ENCODE peak calls at places on chromosomes 2 and 18, in four cellular contexts. W is SIG-M5, I is left ventricle myocardium inferior, S is ACHN. D is an unnamed sample.

GRCh38 chr2:72208225-72208624 is 60.6 kb upstream of the CYP26B1 start:
- DNase-seq in I (no peak), S (no peak), W (no peak), D (no peak)

GRCh38 chr2:47299555-47299954 is 103.4 kb upstream of the MSH2 start:
- DNase-seq in W (no peak), I (no peak), S (peak; percentile 29), D (no peak)

GRCh38 chr18:25737710-25738251 is 352.6 kb downstream of the SS18 start:
- DNase-seq in W (no peak), S (peak; percentile 27), I (no peak), D (no peak)

GRCh38 chr2:113910110-113910717 is 20.3 kb downstream of the ACTR3 start:
- DNase-seq in S (peak; percentile 34), W (no peak), I (no peak), D (no peak)

GRCh38 chr2:237352279-237352845 is 61.6 kb downstream of the COL6A3 start:
- DNase-seq in I (no peak), W (no peak), S (no peak), D (no peak)

GRCh38 chr2:31286230-31286629 is 52.3 kb downstream of the EHD3 start:
- DNase-seq in W (no peak), I (no peak), S (no peak), D (no peak)

GRCh38 chr2:190653231-190653630 is 4.3 kb downstream of the NAB1 start:
- DNase-seq in S (no peak), W (no peak), I (no peak), D (no peak)

GRCh38 chr2:224982910-224983688 is 59.2 kb downstream of the DOCK10 start:
- DNase-seq in W (no peak), S (no peak), I (peak; percentile 18), D (no peak)

GRCh38 chr2:70140978-70141753 is 49.7 kb downstream of the C2orf42 start:
- DNase-seq in I (no peak), W (no peak), S (peak; percentile 59), D (no peak)

GRCh38 chr18:59067873-59068272 is 71.8 kb upstream of the SEC11C start:
- DNase-seq in W (no peak), I (no peak), S (peak; percentile 29), D (no peak)

GRCh38 chr2:73337828-73338227 is 44.5 kb upstream of the EGR4 start:
- DNase-seq in W (no peak), I (no peak), S (no peak), D (no peak)

GRCh38 chr2:226508005-226508404 is 291.6 kb downstream of the IRS1 start:
- DNase-seq in I (no peak), W (no peak), S (no peak), D (no peak)

GRCh38 chr2:12498703-12499102 is 218.0 kb upstream of the TRIB2 start:
- DNase-seq in I (no peak), W (no peak), S (no peak), D (no peak)

GRCh38 chr18:58207520-58208152 is 163.6 kb downstream of the NEDD4L start:
- DNase-seq in W (no peak), S (no peak), I (no peak), D (no peak)

GRCh38 chr2:61620244-61621159 is 82.3 kb upstream of the XPO1 start:
- DNase-seq in W (no peak), S (peak; percentile 32), I (no peak), D (no peak)

GRCh38 chr2:130823171-130823885 is 13.4 kb upstream of the ARHGEF4 start:
- DNase-seq in S (no peak), I (no peak), W (no peak), D (no peak)

GRCh38 chr2:23632831-23633395 is 247.9 kb downstream of the KLHL29 start:
- DNase-seq in W (no peak), I (no peak), S (no peak), D (no peak)

GRCh38 chr2:54176577-54176976 is 61.2 kb downstream of the ACYP2 start:
- DNase-seq in W (no peak), S (peak; percentile 52), I (peak; percentile 50), D (peak; percentile 11)

GRCh38 chr2:238231251-238231793 is 8.5 kb downstream of the HES6 start:
- DNase-seq in S (no peak), W (no peak), I (peak; percentile 74), D (peak; percentile 61)

GRCh38 chr2:229193281-229193680 is 77.8 kb downstream of the PID1 start:
- DNase-seq in S (no peak), I (no peak), W (no peak), D (no peak)

GRCh38 chr18:21361297-21361880 is 119.4 kb downstream of the GREB1L start:
- DNase-seq in S (no peak), I (no peak), W (no peak), D (peak; percentile 51)

D was measured in NCI-H1930.